ENCODE peak calls at places on chromosomes 6 and 20, in eight cellular contexts. L is Peyer's patch; W is lower lobe of right lung; B is stimulated activated CD8-positive, alpha-beta memory T cell treated with anti-CD3 and anti-CD28 coated beads, Interleukin-7, amount 100 ng/mL, for 1 hour; J is CD8-positive, alpha-beta T cell; N is substantia nigra; I is HTR-8/SVneo; K is kidney tubule cell. P is an unnamed sample.
A peak's percentile ranks its signal among the peaks of the same experiment; 100 is the strongest.

GRCh38 chr20:50194831-50195523 is 4.3 kb downstream of the CEBPB start:
- DNase-seq in L (no peak), W (no peak), B (no peak), J (no peak), N (no peak), I (no peak), K (no peak), P (no peak)

GRCh38 chr20:54938707-54939106 is 463.3 kb downstream of the DOK5 start:
- DNase-seq in L (no peak), W (no peak), B (no peak), J (no peak), N (no peak), I (no peak), K (no peak), P (no peak)

GRCh38 chr6:44397424-44398169 is 10.1 kb downstream of the CDC5L start:
- DNase-seq in L (no peak), W (no peak), B (no peak), J (no peak), N (no peak), I (no peak), K (no peak), P (no peak)

GRCh38 chr6:7673063-7673536 is 52.8 kb upstream of the BMP6 start:
- DNase-seq in L (peak; percentile 55), W (peak; percentile 62), B (no peak), J (no peak), N (no peak), I (peak; percentile 41), K (peak; percentile 12), P (no peak)

GRCh38 chr6:110250838-110251237 is 70.6 kb downstream of the CDC40 start:
- DNase-seq in L (no peak), W (no peak), B (no peak), J (no peak), N (no peak), I (no peak), K (no peak), P (no peak)

GRCh38 chr6:43807228-43808061 is 37.4 kb downstream of the VEGFA start:
- DNase-seq in L (peak; percentile 76), W (peak; percentile 69), B (no peak), J (no peak), N (no peak), I (no peak), K (no peak), P (no peak)

GRCh38 chr6:137852346-137852745 is 14.7 kb upstream of the TNFAIP3 start:
- DNase-seq in L (no peak), W (no peak), B (no peak), J (no peak), N (no peak), I (no peak), K (peak; percentile 81), P (no peak)

GRCh38 chr20:63253065-63253437 is 1.2 kb downstream of the NKAIN4 start:
- DNase-seq in L (no peak), W (no peak), B (no peak), J (no peak), N (no peak), I (no peak), K (no peak), P (no peak)

GRCh38 chr6:90583783-90584481 is 2.9 kb downstream of the MAP3K7 start:
- DNase-seq in L (no peak), W (no peak), B (no peak), J (no peak), N (no peak), I (no peak), K (no peak), P (no peak)

GRCh38 chr20:54082100-54082499 is 11.7 kb upstream of the BCAS1 start:
- DNase-seq in L (no peak), W (no peak), B (no peak), J (no peak), N (no peak), I (no peak), K (no peak), P (no peak)

GRCh38 chr20:41654292-41654691 is 36.1 kb upstream of the CHD6 start:
- DNase-seq in L (no peak), W (no peak), B (no peak), J (no peak), N (no peak), I (no peak), K (no peak), P (no peak)

P was measured in T-helper 22 cell.